ENCODE peak calls at places on chromosomes 13 and 19, in six cellular contexts. U is GM12878, V is GM12891, I is H1, E is K562, D is HepG2. Y is an unnamed sample.
A peak's percentile ranks its signal among the peaks of the same experiment; 100 is the strongest.

GRCh38 chr13:108769213-108770070 is 140.0 kb downstream of the MYO16 start:
- DNase-seq in D (no peak), V (no peak), I (no peak), U (no peak), E (peak; percentile 57), Y (no peak)

GRCh38 chr13:47829684-47830083 is 171.4 kb downstream of the SUCLA2 start:
- DNase-seq in V (no peak), U (no peak), D (no peak), I (no peak), E (no peak), Y (no peak)

GRCh38 chr13:97432232-97432916 is 1.6 kb upstream of the RAP2A start:
- DNase-seq in E (no peak), I (no peak), U (no peak), D (no peak), V (no peak), Y (no peak)

GRCh38 chr13:85520445-85520844 is 278.8 kb downstream of the SLITRK6 start:
- DNase-seq in U (no peak), I (no peak), V (no peak), D (no peak), E (no peak), Y (no peak)

GRCh38 chr13:94110011-94110410 is 369.5 kb downstream of the DCT start:
- DNase-seq in U (no peak), E (no peak), D (no peak), I (no peak), V (no peak), Y (no peak)

GRCh38 chr13:50664961-50665360 is 178.5 kb downstream of the DLEU7 start:
- DNase-seq in I (no peak), V (no peak), E (no peak), U (no peak), D (no peak), Y (no peak)

GRCh38 chr13:49418206-49418605 is 25.7 kb downstream of the CAB39L start:
- DNase-seq in E (no peak), V (no peak), I (no peak), D (no peak), U (no peak), Y (no peak)

GRCh38 chr13:98466634-98467236 is 110.2 kb downstream of the STK24 start:
- DNase-seq in V (no peak), U (no peak), I (peak; percentile 94), E (peak; percentile 63), D (peak; percentile 43), Y (no peak)

GRCh38 chr13:65965496-65965895 is 1264.6 kb downstream of the PCDH9 start:
- DNase-seq in V (no peak), D (no peak), E (no peak), I (no peak), U (no peak), Y (no peak)

GRCh38 chr19:50537769-50538230 is 24.1 kb upstream of the ASPDH start:
- DNase-seq in E (peak; percentile 87), U (no peak), I (peak; percentile 99), V (peak; percentile 73), D (peak; percentile 65), Y (peak; percentile 69)

GRCh38 chr13:106835477-106835876 is 267.5 kb upstream of the ARGLU1 start:
- DNase-seq in D (no peak), U (no peak), V (no peak), I (no peak), E (no peak), Y (no peak)

GRCh38 chr13:54373211-54373610 is 1344.6 kb downstream of the OLFM4 start:
- DNase-seq in V (no peak), I (no peak), E (no peak), U (no peak), D (no peak), Y (no peak)

GRCh38 chr19:31015778-31016177 is 333.5 kb downstream of the TSHZ3 start:
- DNase-seq in D (no peak), U (no peak), I (no peak), V (no peak), E (no peak), Y (no peak)

GRCh38 chr13:28100149-28101121 is at the start of gene FLT3:
- DNase-seq in U (no peak), D (no peak), I (peak; percentile 82), E (peak; percentile 8), V (peak; percentile 56), Y (peak; percentile 59)

GRCh38 chr13:24742294-24742693 is 21.7 kb upstream of the RNF17 start:
- DNase-seq in D (no peak), V (no peak), E (no peak), U (no peak), I (no peak), Y (no peak)

GRCh38 chr13:48858122-48858521 is 117.6 kb upstream of the FNDC3A start:
- DNase-seq in V (no peak), I (no peak), U (no peak), E (no peak), D (no peak), Y (no peak)

GRCh38 chr19:41521860-41522555 is 54.0 kb upstream of the CEACAM21 start:
- DNase-seq in U (no peak), D (no peak), E (no peak), I (peak; percentile 56), V (no peak), Y (no peak)

GRCh38 chr19:38290631-38291147 is 13.4 kb upstream of the C19orf33 start:
- DNase-seq in D (no peak), U (no peak), I (no peak), V (no peak), E (no peak), Y (no peak)

GRCh38 chr13:23753523-23753922 is 135.7 kb downstream of the MIPEP start:
- DNase-seq in U (no peak), D (peak; percentile 90), V (no peak), E (no peak), I (no peak), Y (no peak)

GRCh38 chr13:20489185-20489820 is 36.4 kb downstream of the CRYL1 start:
- DNase-seq in D (no peak), I (no peak), V (no peak), E (no peak), U (no peak), Y (no peak)

GRCh38 chr19:15109768-15110417 is 2.7 kb downstream of the SYDE1 start:
- DNase-seq in E (no peak), I (no peak), D (no peak), V (no peak), U (no peak), Y (no peak)

GRCh38 chr19:17538684-17539287 is 16.7 kb upstream of the COLGALT1 start:
- DNase-seq in D (no peak), I (no peak), E (no peak), V (no peak), U (no peak), Y (no peak)

GRCh38 chr19:11338164-11338563 is 1.3 kb downstream of the RAB3D start:
- DNase-seq in I (no peak), E (no peak), V (no peak), D (no peak), U (no peak), Y (no peak)

GRCh38 chr19:11624064-11624463 is 26.8 kb downstream of the ZNF627 start:
- DNase-seq in I (no peak), D (peak; percentile 45), U (no peak), E (no peak), V (no peak), Y (no peak)

GRCh38 chr19:1453525-1454371 is 3.8 kb downstream of the APC2 start:
- DNase-seq in D (no peak), V (no peak), U (no peak), E (no peak), I (no peak), Y (no peak)

GRCh38 chr19:13505761-13506549 is at the start of gene CACNA1A:
- DNase-seq in E (peak; percentile 42), V (no peak), U (no peak), I (peak; percentile 80), D (no peak), Y (peak; percentile 22)
- TF ChIP-seq TAF1 in E (no peak), V (no peak), U (no peak), I (no peak), D (no peak), Y (no peak)

GRCh38 chr19:32333227-32333626 is 12.2 kb upstream of the ZNF507 start:
- DNase-seq in V (no peak), I (no peak), D (no peak), E (no peak), U (no peak), Y (no peak)
- TF ChIP-seq POLR2A in V (no peak), I (no peak), D (no peak), E (no peak), U (no peak), Y (no peak)

GRCh38 chr19:10111405-10111811 is at the start of gene P2RY11:
- DNase-seq in V (no peak), E (peak; percentile 11), I (no peak), U (peak; percentile 75), D (no peak), Y (no peak)
- TF ChIP-seq POLR2AphosphoS5 in V (peak; percentile 82), E (peak; percentile 41), I (peak; percentile 73), U (peak; percentile 70), D (peak; percentile 19), Y (peak; percentile 84)

GRCh38 chr13:46469064-46469463 is 82.0 kb upstream of the RUBCNL start:
- DNase-seq in E (no peak), U (no peak), V (no peak), D (no peak), I (no peak), Y (no peak)
- TF ChIP-seq TAF1 in E (no peak), U (no peak), V (no peak), D (no peak), I (no peak), Y (no peak)

GRCh38 chr19:34404109-34404909 is at the start of gene PDCD2L:
- DNase-seq in I (peak; percentile 97), E (peak; percentile 93), V (peak; percentile 96), D (peak; percentile 89), U (peak; percentile 69), Y (peak; percentile 94)
- TF ChIP-seq POLR2A in I (peak; percentile 89), E (peak; percentile 90), V (peak; percentile 75), D (peak; percentile 79), U (peak; percentile 93), Y (peak; percentile 75)

DNA sequence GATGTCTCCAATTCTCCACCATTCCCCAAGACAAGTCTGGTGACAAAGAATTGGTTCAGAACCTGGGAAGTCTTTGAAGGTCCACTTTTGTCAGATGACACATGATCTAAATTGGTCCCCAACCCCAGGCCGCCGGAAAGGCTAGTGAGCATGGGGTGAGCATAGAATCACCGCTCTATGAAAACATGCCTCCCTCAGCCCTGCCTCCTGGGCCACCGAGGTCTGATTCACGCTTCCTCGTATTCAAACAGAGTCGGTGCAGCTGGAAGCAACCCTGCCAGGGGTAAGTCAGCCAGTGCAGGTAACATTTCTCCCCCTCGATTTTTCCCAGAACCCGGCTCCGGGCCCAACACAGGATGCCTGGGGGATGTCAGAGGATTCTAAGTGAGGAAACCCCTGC is 33.9 kb upstream of the KLF2 start:
- DNase-seq in I (no peak), U (no peak), E (no peak), D (no peak), V (no peak), Y (no peak)
- TF ChIP-seq POLR2AphosphoS5 in I (no peak), U (no peak), E (no peak), D (no peak), V (no peak), Y (no peak)

Y was measured in GM12892.